ENCODE peak calls at places on chromosomes 7 and 10, in five cellular contexts. Y, C, W, F and H are unnamed samples.

GRCh38 chr7:137685439-137686164 is 161.2 kb downstream of the DGKI start:
- DNase-seq in Y (no peak), C (no peak), W (no peak), F (no peak), H (no peak)

GRCh38 chr7:122588621-122589020 is 110.3 kb downstream of the RNF133 start:
- DNase-seq in Y (no peak), C (no peak), W (no peak), F (no peak), H (no peak)

GRCh38 chr7:156111-157007 is 36.0 kb upstream of the FAM20C start:
- DNase-seq in Y (peak), C (no peak), W (no peak), F (no peak), H (no peak)

GRCh38 chr7:46485481-46486065 is 564.5 kb upstream of the IGFBP3 start:
- DNase-seq in Y (no peak), C (no peak), W (no peak), F (no peak), H (no peak)

GRCh38 chr7:125670926-125671572 is 741.4 kb upstream of the POT1 start:
- DNase-seq in Y (no peak), C (no peak), W (no peak), F (peak), H (no peak)

GRCh38 chr7:47078241-47078640 is 503.7 kb downstream of the TNS3 start:
- DNase-seq in Y (no peak), C (no peak), W (no peak), F (no peak), H (no peak)

GRCh38 chr7:20798081-20798693 is 11.5 kb upstream of the SP8 start:
- DNase-seq in Y (no peak), C (no peak), W (no peak), F (peak), H (no peak)

GRCh38 chr7:50335795-50336754 is 31.6 kb downstream of the IKZF1 start:
- DNase-seq in Y (no peak), C (peak), W (peak), F (no peak), H (no peak)

GRCh38 chr7:44259547-44260457 is 59.0 kb downstream of the YKT6 start:
- DNase-seq in Y (peak), C (no peak), W (peak), F (peak), H (no peak)

GRCh38 chr7:2660359-2661095 is 27.5 kb upstream of the AMZ1 start:
- DNase-seq in Y (no peak), C (no peak), W (no peak), F (no peak), H (no peak)

GRCh38 chr7:44080686-44081265 is 1.6 kb downstream of the POLM start:
- DNase-seq in Y (no peak), C (no peak), W (no peak), F (no peak), H (no peak)

GRCh38 chr7:141671705-141672496 is 30.1 kb downstream of the DENND11 start:
- DNase-seq in Y (no peak), C (no peak), W (no peak), F (no peak), H (no peak)

GRCh38 chr10:113880236-113880635 is 25.8 kb downstream of the NHLRC2 start:
- DNase-seq in Y (no peak), C (no peak), W (no peak), F (no peak), H (no peak)